ENCODE peak calls at places on chromosomes 5 and 9, in four cellular contexts. Y is GM23248, N is fibroblast of lung, A is astrocyte. U is an unnamed sample.
A peak's percentile ranks its signal among the peaks of the same experiment; 100 is the strongest.

GRCh38 chr5:33475706-33476105 is 34.9 kb downstream of the TARS1 start:
- DNase-seq in Y (no peak), A (no peak), N (no peak), U (no peak)

GRCh38 chr5:55231476-55232193 is 1.8 kb downstream of the CCNO start:
- DNase-seq in Y (peak; percentile 43), A (no peak), N (peak; percentile 12), U (peak; percentile 54)

GRCh38 chr9:135302329-135303279 is 177.0 kb upstream of the PPP1R26 start:
- DNase-seq in Y (no peak), N (no peak), A (no peak), U (no peak)

GRCh38 chr5:14501353-14502162 is 80.0 kb upstream of the OTULINL start:
- DNase-seq in Y (peak; percentile 63), N (no peak), A (no peak), U (no peak)

GRCh38 chr9:83935276-83935890 is 14.2 kb upstream of the KIF27 start:
- DNase-seq in Y (peak; percentile 86), N (peak; percentile 91), A (peak; percentile 88), U (peak; percentile 49)

GRCh38 chr9:16207161-16207560 is 654.3 kb downstream of the CCDC171 start:
- DNase-seq in Y (peak; percentile 49), N (peak; percentile 62), A (peak; percentile 49), U (peak; percentile 18)

GRCh38 chr5:176619569-176620332 is 9.8 kb upstream of the GPRIN1 start:
- DNase-seq in A (no peak), Y (no peak), N (no peak), U (no peak)

GRCh38 chr9:119044801-119045200 is 324.4 kb downstream of the BRINP1 start:
- DNase-seq in N (no peak), Y (peak; percentile 73), A (no peak), U (peak; percentile 31)

GRCh38 chr5:65539827-65540226 is 23.1 kb downstream of the CENPK start:
- DNase-seq in Y (peak; percentile 10), A (peak; percentile 16), N (peak; percentile 36), U (no peak)

GRCh38 chr9:120713257-120714087 is 798 bp downstream of the MEGF9 start:
- DNase-seq in Y (peak; percentile 45), A (no peak), N (no peak), U (no peak)

GRCh38 chr5:102760815-102761214 is 5.7 kb downstream of the PAM start:
- DNase-seq in Y (peak; percentile 51), A (peak; percentile 26), N (peak; percentile 38), U (peak; percentile 59)

GRCh38 chr9:95719354-95719753 is 156.1 kb upstream of the ERCC6L2 start:
- DNase-seq in Y (no peak), A (no peak), N (no peak), U (no peak)

GRCh38 chr5:11494340-11494739 is 409.9 kb downstream of the CTNND2 start:
- DNase-seq in Y (peak; percentile 31), A (no peak), N (no peak), U (peak; percentile 2)

GRCh38 chr5:2750026-2750757 is 1.3 kb downstream of the IRX2 start:
- DNase-seq in N (no peak), Y (peak; percentile 77), A (no peak), U (no peak)

GRCh38 chr5:178403956-178404600 is 171.5 kb upstream of the PHYKPL start:
- DNase-seq in A (no peak), Y (no peak), N (no peak), U (no peak)

GRCh38 chr5:59007460-59008063 is 424.7 kb downstream of the RAB3C start:
- DNase-seq in Y (peak; percentile 54), N (peak; percentile 14), A (peak; percentile 8), U (peak; percentile 37)

GRCh38 chr9:17135578-17135904 is 701 bp downstream of the CNTLN start:
- DNase-seq in A (no peak), Y (no peak), N (no peak), U (no peak)

GRCh38 chr5:133741396-133741795 is 129.1 kb upstream of the FSTL4 start:
- DNase-seq in N (no peak), Y (no peak), A (no peak), U (no peak)

GRCh38 chr5:121366515-121366914 is 485.2 kb upstream of the FTMT start:
- DNase-seq in A (peak; percentile 39), Y (peak; percentile 63), N (peak; percentile 62), U (peak; percentile 56)

GRCh38 chr5:37867634-37868033 is 27.8 kb upstream of the GDNF start:
- DNase-seq in A (peak; percentile 45), Y (peak; percentile 39), N (peak; percentile 47), U (peak; percentile 74)

GRCh38 chr9:3857673-3858072 is 331.9 kb upstream of the RFX3 start:
- DNase-seq in N (peak; percentile 80), Y (peak; percentile 89), A (peak; percentile 75), U (peak; percentile 23)

GRCh38 chr5:76290321-76290757 is 112.7 kb upstream of the IQGAP2 start:
- DNase-seq in Y (no peak), A (no peak), N (no peak), U (no peak)

GRCh38 chr9:93552923-93553322 is 23.5 kb upstream of the PHF2 start:
- DNase-seq in Y (no peak), A (no peak), N (no peak), U (no peak)

GRCh38 chr9:98930792-98931191 is 12.9 kb upstream of the COL15A1 start:
- DNase-seq in Y (no peak), A (no peak), N (no peak), U (no peak)

GRCh38 chr9:134177624-134178393 is 13.4 kb upstream of the RNU6ATAC start:
- DNase-seq in Y (no peak), A (no peak), N (no peak), U (no peak)

GRCh38 chr5:33105521-33105941 is 335.2 kb upstream of the TARS1 start:
- DNase-seq in N (peak; percentile 86), Y (peak; percentile 90), A (peak; percentile 80), U (peak; percentile 41)

GRCh38 chr9:6645153-6646027 is at the start of gene GLDC:
- DNase-seq in A (no peak), Y (no peak), N (peak; percentile 20), U (no peak)

GRCh38 chr5:77011498-77011897 is 18.7 kb upstream of the AGGF1 start:
- DNase-seq in N (no peak), A (no peak), Y (no peak), U (no peak)

GRCh38 chr9:4384750-4385149 is 84.9 kb upstream of the GLIS3 start:
- DNase-seq in A (no peak), N (no peak), Y (no peak), U (no peak)

GRCh38 chr5:72108200-72109050 is 1.1 kb downstream of the MAP1B start:
- DNase-seq in A (peak; percentile 58), N (peak; percentile 73), Y (peak; percentile 88), U (peak; percentile 79)

GRCh38 chr5:56601641-56602071 is 213.7 kb upstream of the MAP3K1 start:
- DNase-seq in Y (no peak), N (peak; percentile 74), A (peak; percentile 71), U (peak; percentile 28)

GRCh38 chr9:93057024-93057702 is 1.3 kb upstream of the SUSD3 start:
- DNase-seq in Y (no peak), N (no peak), A (no peak), U (no peak)

GRCh38 chr9:113057193-113057592 is 669 bp upstream of the ZFP37 start:
- DNase-seq in A (no peak), N (no peak), Y (no peak), U (no peak)

DNA sequence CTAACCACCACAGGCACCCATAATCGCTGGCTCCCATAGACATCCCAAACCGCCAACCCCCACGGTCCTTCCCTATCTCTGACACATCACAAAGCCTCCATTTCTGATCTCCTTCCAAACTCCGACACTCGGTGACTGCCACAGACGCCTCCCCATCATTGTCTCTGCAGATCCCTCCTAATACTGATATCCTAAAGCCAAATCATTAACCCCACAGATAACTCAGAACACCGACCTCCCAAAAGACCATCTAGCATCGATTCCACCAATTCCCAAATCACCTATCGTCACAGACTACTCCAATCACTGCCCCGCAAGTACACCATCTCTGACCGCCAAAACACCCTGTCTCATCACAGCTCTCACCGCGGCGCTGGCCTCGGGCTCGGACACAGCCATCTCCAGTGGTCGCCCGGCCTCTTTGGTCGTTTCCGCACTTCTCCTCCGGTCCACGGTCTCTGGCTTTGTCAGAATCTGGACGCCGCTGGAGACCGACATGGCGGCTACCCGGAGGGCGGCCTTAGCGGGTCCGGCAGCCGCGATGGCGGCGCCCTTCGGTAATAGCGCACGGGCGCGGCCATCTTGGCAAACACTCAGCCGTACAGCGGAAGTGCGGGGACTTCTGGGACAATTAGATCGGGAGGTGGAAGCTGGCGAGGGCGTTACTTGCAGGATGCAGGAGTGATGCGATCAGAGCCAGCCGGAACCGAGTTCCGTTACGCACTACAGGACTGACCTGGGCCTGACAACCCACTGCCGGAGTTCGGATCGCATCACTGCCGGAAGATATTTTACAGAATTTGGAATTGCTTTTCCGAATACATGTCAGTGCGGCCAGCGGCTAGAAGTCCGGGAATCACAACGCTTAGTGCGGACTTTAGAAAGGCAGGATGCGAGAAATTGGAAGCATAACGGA is at the start of gene ZFP37:
- DNase-seq in N (peak; percentile 92), A (peak; percentile 87), Y (peak; percentile 98), U (peak; percentile 90)
- H2AFZ ChIP-seq in N (peak within 1 kb of the TSS; percentile 100), A (peak within 1 kb of the TSS; percentile 99), Y (peak within 1 kb of the TSS; percentile 100), U (peak within 1 kb of the TSS; percentile 91)

GRCh38 chr5:128630078-128630575 is 92.1 kb upstream of the FBN2 start:
- DNase-seq in N (no peak), A (no peak), Y (no peak), U (no peak)

GRCh38 chr5:128635379-128635778 is 97.3 kb upstream of the FBN2 start:
- DNase-seq in N (no peak), A (no peak), Y (no peak), U (no peak)

GRCh38 chr5:128629162-128629561 is 91.1 kb upstream of the FBN2 start:
- DNase-seq in Y (peak; percentile 27), A (no peak), N (peak; percentile 29), U (no peak)

GRCh38 chr5:128632264-128632663 is 94.2 kb upstream of the FBN2 start:
- DNase-seq in A (no peak), N (no peak), Y (no peak), U (no peak)

GRCh38 chr5:128631771-128632170 is 93.7 kb upstream of the FBN2 start:
- DNase-seq in A (no peak), Y (no peak), N (no peak), U (no peak)
- H2AFZ ChIP-seq in A (no peak overlapping the region), Y (no peak overlapping the region), N (no peak overlapping the region), U (no peak overlapping the region)

DNA sequence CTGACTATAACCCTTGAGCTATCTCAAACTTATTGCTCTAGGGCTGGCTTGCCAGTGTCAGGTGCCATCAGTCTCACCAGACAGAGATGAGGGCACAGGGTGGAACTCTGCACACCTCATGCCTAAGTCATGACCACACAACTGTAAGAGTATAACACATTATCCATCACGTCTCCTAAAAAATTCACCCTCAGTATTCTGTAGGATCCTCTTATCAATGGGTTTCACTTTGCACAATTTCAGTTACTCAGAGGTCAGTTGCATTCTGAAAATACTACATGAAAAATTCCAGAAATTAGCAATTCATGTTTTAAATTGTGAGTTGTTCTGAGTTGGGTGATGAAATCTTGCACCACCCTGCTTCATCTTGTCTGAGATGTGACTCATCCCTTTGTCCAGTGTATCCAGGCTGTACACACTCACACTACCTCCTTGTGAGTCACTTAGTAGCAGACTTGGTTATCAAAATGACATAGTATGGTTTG is 690.9 kb upstream of the CDH18 start:
- DNase-seq in N (peak; percentile 95), A (peak; percentile 95), Y (peak; percentile 90), U (peak; percentile 74)
- H2AFZ ChIP-seq in N (no peak overlapping the region), A (no peak overlapping the region), Y (peak overlapping the region; percentile 36), U (no peak overlapping the region)

GRCh38 chr5:87735918-87736317 is 323.2 kb upstream of the CCNH start:
- DNase-seq in Y (no peak), N (no peak), A (no peak), U (no peak)
- H2AFZ ChIP-seq in Y (no peak overlapping the region), N (no peak overlapping the region), A (no peak overlapping the region), U (no peak overlapping the region)

GRCh38 chr5:60463179-60463868 is 236.6 kb downstream of the DEPDC1B start:
- DNase-seq in Y (no peak), N (peak; percentile 63), A (peak; percentile 49), U (peak; percentile 96)
- H2AFZ ChIP-seq in Y (no peak overlapping the region), N (no peak overlapping the region), A (no peak overlapping the region), U (no peak overlapping the region)

GRCh38 chr5:73859696-73860095 is 233.7 kb downstream of the ARHGEF28 start:
- DNase-seq in A (no peak), Y (no peak), N (no peak), U (no peak)
- H2AFZ ChIP-seq in A (no peak overlapping the region), Y (no peak overlapping the region), N (no peak overlapping the region), U (no peak overlapping the region)